ENCODE peak calls at places on chromosome 7, in seven cellular contexts. K, H, R, J, A, V and Z are unnamed samples.
A peak's percentile ranks its signal among the peaks of the same experiment; 100 is the strongest.

GRCh38 chr7:81433196-81433595 is 336.7 kb downstream of the HGF start:
- DNase-seq in H (no peak), R (no peak), J (no peak), K (no peak), V (no peak), A (no peak), Z (no peak)

GRCh38 chr7:139680676-139681462 is 96.9 kb downstream of the HIPK2 start:
- DNase-seq in R (peak; percentile 100), A (peak; percentile 78), H (no peak), K (peak; percentile 99), J (no peak), V (peak; percentile 98), Z (peak; percentile 98)

GRCh38 chr7:4836206-4836661 is 25.6 kb downstream of the PAPOLB start:
- DNase-seq in J (no peak), H (no peak), R (no peak), K (no peak), V (no peak), A (no peak), Z (no peak)

GRCh38 chr7:133633055-133633454 is 380.2 kb downstream of the EXOC4 start:
- DNase-seq in R (peak; percentile 63), A (peak; percentile 26), K (peak; percentile 32), J (no peak), H (no peak), V (peak; percentile 32), Z (peak; percentile 80)

GRCh38 chr7:14596421-14596820 is 306.1 kb downstream of the DGKB start:
- DNase-seq in H (no peak), R (peak; percentile 63), V (peak; percentile 56), A (no peak), J (no peak), K (peak; percentile 61), Z (peak; percentile 83)

GRCh38 chr7:17848516-17848915 is 91.8 kb downstream of the SNX13 start:
- DNase-seq in J (no peak), K (no peak), A (no peak), R (no peak), H (no peak), V (no peak), Z (no peak)

GRCh38 chr7:1775389-1775788 is 105.3 kb downstream of the ELFN1 start:
- DNase-seq in H (no peak), J (no peak), V (no peak), A (no peak), K (no peak), R (no peak), Z (no peak)

GRCh38 chr7:3174515-3175318 is 126.3 kb upstream of the SDK1 start:
- DNase-seq in R (no peak), J (no peak), H (no peak), K (no peak), A (no peak), V (no peak), Z (no peak)

GRCh38 chr7:93964813-93965212 is 39.3 kb downstream of the BET1 start:
- DNase-seq in K (no peak), H (no peak), A (no peak), V (no peak), R (no peak), J (no peak), Z (no peak)

GRCh38 chr7:130352335-130353074 is 7.9 kb downstream of the CPA5 start:
- DNase-seq in K (peak; percentile 69), V (peak; percentile 61), J (no peak), R (peak; percentile 79), H (no peak), A (no peak), Z (peak; percentile 55)

GRCh38 chr7:159020987-159021386 is 123.7 kb downstream of the VIPR2 start:
- DNase-seq in A (no peak), H (peak; percentile 25), K (no peak), V (no peak), J (no peak), R (no peak), Z (no peak)

GRCh38 chr7:1619152-1620079 is 49.6 kb upstream of the PSMG3 start:
- DNase-seq in V (no peak), R (no peak), K (no peak), H (no peak), J (no peak), A (no peak), Z (no peak)

GRCh38 chr7:157320607-157320979 is 16.2 kb upstream of the DNAJB6 start:
- DNase-seq in H (no peak), V (peak; percentile 43), R (peak; percentile 31), A (no peak), K (peak; percentile 58), J (no peak), Z (no peak)

GRCh38 chr7:96320437-96320836 is 1.5 kb downstream of the SLC25A13 start:
- DNase-seq in R (peak; percentile 4), J (no peak), V (no peak), H (no peak), A (no peak), K (no peak), Z (no peak)

GRCh38 chr7:102306916-102307677 is 20.4 kb downstream of the SH2B2 start:
- DNase-seq in H (peak; percentile 47), J (peak; percentile 80), V (peak; percentile 44), K (peak; percentile 61), A (no peak), R (peak; percentile 30), Z (peak; percentile 52)

GRCh38 chr7:30312186-30312585 is 27.8 kb downstream of the ZNRF2 start:
- DNase-seq in H (no peak), V (peak; percentile 22), R (no peak), A (no peak), J (no peak), K (peak; percentile 42), Z (peak; percentile 28)

GRCh38 chr7:95493247-95493646 is 7.5 kb downstream of the ASB4 start:
- DNase-seq in A (no peak), V (peak; percentile 48), H (no peak), R (peak; percentile 35), K (peak; percentile 62), J (no peak), Z (peak; percentile 74)

GRCh38 chr7:18829518-18830252 is 287.8 kb downstream of the TWIST1 start:
- DNase-seq in R (peak; percentile 77), A (no peak), V (peak; percentile 55), H (no peak), K (peak; percentile 65), J (no peak), Z (no peak)

GRCh38 chr7:108211382-108212201 is 81.4 kb upstream of the LAMB4 start:
- DNase-seq in J (peak; percentile 32), K (peak; percentile 66), H (no peak), V (peak; percentile 60), A (no peak), R (peak; percentile 53), Z (peak; percentile 85)

GRCh38 chr7:30844483-30844874 is 67.2 kb upstream of the AQP1 start:
- DNase-seq in A (no peak), H (no peak), K (no peak), J (no peak), R (no peak), V (no peak), Z (no peak)

GRCh38 chr7:93575555-93576397 is 1.3 kb upstream of the CALCR start:
- DNase-seq in H (no peak), K (no peak), J (peak; percentile 50), R (no peak), V (no peak), A (no peak), Z (no peak)

GRCh38 chr7:2097492-2097891 is 135.3 kb downstream of the MAD1L1 start:
- DNase-seq in A (no peak), V (no peak), K (no peak), R (no peak), H (no peak), J (no peak), Z (no peak)

GRCh38 chr7:105212236-105212635 is 176.5 kb downstream of the SRPK2 start:
- DNase-seq in V (no peak), H (no peak), A (no peak), J (no peak), K (no peak), R (no peak), Z (no peak)

GRCh38 chr7:105210721-105211205 is 178.0 kb downstream of the SRPK2 start:
- DNase-seq in J (peak; percentile 50), A (no peak), H (no peak), R (no peak), V (peak; percentile 35), K (peak; percentile 41), Z (no peak)

GRCh38 chr7:105215182-105215581 is 173.5 kb downstream of the SRPK2 start:
- DNase-seq in A (no peak), R (no peak), V (no peak), K (no peak), H (no peak), J (no peak), Z (no peak)

GRCh38 chr7:105215821-105216220 is 172.9 kb downstream of the SRPK2 start:
- DNase-seq in H (no peak), K (no peak), R (no peak), J (no peak), A (no peak), V (no peak), Z (no peak)

GRCh38 chr7:105213619-105214018 is 175.1 kb downstream of the SRPK2 start:
- DNase-seq in V (no peak), H (no peak), J (no peak), A (no peak), R (no peak), K (no peak), Z (no peak)
- H3K79me2 ChIP-seq in V (peaks cover 79% of the 10 kb centered on the region), H (peaks cover 77% of the 10 kb centered on the region), J (peaks cover 92% of the 10 kb centered on the region), A (peaks cover 82% of the 10 kb centered on the region), R (peaks cover 100% of the 10 kb centered on the region), K (peaks cover 25% of the 10 kb centered on the region), Z (peaks cover 86% of the 10 kb centered on the region)

DNA sequence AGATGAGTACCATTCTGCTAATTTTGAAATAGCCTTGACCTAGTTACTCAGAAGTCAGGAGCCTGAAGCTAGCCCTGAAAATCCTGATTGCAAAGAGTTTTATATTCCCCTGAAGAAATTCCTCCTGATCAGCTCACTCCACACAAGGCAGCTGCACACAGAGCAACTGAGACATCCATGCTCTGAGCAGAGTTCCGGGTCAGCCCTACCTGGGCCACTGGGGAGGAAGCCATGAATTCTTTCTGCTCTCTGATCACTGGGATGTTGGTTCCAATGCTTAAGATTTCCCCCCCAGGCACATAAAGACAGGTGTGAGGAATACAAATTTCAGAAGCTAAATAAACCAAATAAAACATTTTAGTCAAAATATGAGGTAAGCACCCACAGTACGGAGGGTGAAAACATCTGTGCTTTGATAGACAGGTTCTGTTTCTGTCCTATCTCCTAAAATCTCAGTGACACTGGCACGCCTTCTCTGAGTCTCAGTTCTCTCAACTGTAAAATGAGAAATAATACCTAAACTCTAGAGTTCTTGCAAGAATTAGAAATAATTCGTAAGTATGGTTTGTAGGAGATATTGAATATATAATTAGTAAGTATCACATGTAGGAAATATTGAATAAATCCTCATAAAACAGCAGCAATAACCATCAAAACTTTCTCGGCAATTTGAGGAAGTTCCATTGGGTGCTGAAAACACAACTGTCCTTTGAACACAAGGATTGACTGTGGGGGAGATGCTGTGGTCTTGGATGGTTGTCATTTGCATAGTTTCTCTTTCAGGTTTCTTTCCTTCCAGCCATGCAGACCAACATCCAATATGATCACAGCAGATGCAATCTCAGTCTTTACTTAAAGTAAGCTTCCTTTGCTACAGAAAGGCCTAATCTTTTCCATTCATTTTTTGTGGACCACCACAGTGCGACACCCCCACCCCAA is 133.0 kb upstream of the TNS3 start:
- DNase-seq in K (no peak), H (no peak), V (no peak), A (no peak), J (no peak), R (no peak), Z (no peak)
- H2AFZ ChIP-seq in K (no peak overlapping the region), H (no peak overlapping the region), V (no peak overlapping the region), A (no peak overlapping the region), J (peak overlapping the region; percentile 5), R (no peak overlapping the region), Z (no peak overlapping the region)

GRCh38 chr7:128205068-128205467 is 36.0 kb upstream of the LEP start:
- DNase-seq in A (no peak), J (no peak), H (no peak), V (no peak), K (no peak), R (no peak), Z (no peak)
- H3K27me3 ChIP-seq in A (peaks cover 51% of the 10 kb centered on the region), J (peaks cover 59% of the 10 kb centered on the region), H (peaks cover 40% of the 10 kb centered on the region), V (peaks cover 62% of the 10 kb centered on the region), K (peaks cover 59% of the 10 kb centered on the region), R (peaks cover 34% of the 10 kb centered on the region), Z (peaks cover 23% of the 10 kb centered on the region)

GRCh38 chr7:140870003-140870402 is 54.7 kb downstream of the BRAF start:
- DNase-seq in J (no peak), K (no peak), R (no peak), H (no peak), A (no peak), V (no peak), Z (no peak)
- H3K79me2 ChIP-seq in J (peaks cover 94% of the 10 kb centered on the region), K (peaks cover 25% of the 10 kb centered on the region), R (peaks cover 99% of the 10 kb centered on the region), H (peaks cover 84% of the 10 kb centered on the region), A (peaks cover 22% of the 10 kb centered on the region), V (peaks cover 77% of the 10 kb centered on the region), Z (peaks cover 42% of the 10 kb centered on the region)